ENCODE peak calls at places on chromosomes 13 and 19, in nine cellular contexts. Y, V, U, T, D, W, Z, O and S are unnamed samples.

GRCh38 chr13:44141213-44141724 is 232.4 kb upstream of the SERP2 start:
- DNase-seq in V (no peak), Y (no peak), D (peak; percentile 74), Z (no peak), U (no peak), O (peak; percentile 13), W (no peak), T (no peak), S (no peak)

GRCh38 chr13:102877285-102877684 is 31.5 kb downstream of the ERCC5 start:
- DNase-seq in U (peak; percentile 22), V (no peak), O (no peak), Y (no peak), Z (no peak), T (no peak), W (no peak), D (peak; percentile 45), S (no peak)

GRCh38 chr19:1019980-1020867 is 699 bp downstream of the TMEM259 start:
- DNase-seq in Y (no peak), O (no peak), D (no peak), Z (no peak), W (no peak), U (no peak), V (no peak), T (peak; percentile 82), S (peak; percentile 43)

GRCh38 chr19:40542197-40542859 is 34.3 kb upstream of the SHKBP1 start:
- DNase-seq in T (no peak), U (peak; percentile 96), D (no peak), Z (peak; percentile 48), W (peak; percentile 26), V (no peak), O (no peak), Y (peak; percentile 78), S (no peak)

GRCh38 chr13:40189426-40189825 is 477.0 kb downstream of the FOXO1 start:
- DNase-seq in D (no peak), T (no peak), O (no peak), Z (no peak), Y (no peak), U (no peak), W (no peak), V (no peak), S (no peak)

GRCh38 chr13:84433024-84433423 is 550.8 kb upstream of the SLITRK1 start:
- DNase-seq in Z (no peak), D (no peak), O (no peak), Y (no peak), V (no peak), U (peak; percentile 4), W (no peak), T (no peak), S (no peak)

GRCh38 chr19:17686592-17687042 is 1.5 kb downstream of the UNC13A start:
- DNase-seq in D (no peak), Y (peak; percentile 65), Z (no peak), W (no peak), U (no peak), V (peak; percentile 54), O (peak; percentile 5), T (no peak), S (no peak)

GRCh38 chr13:26497991-26498423 is 59.5 kb upstream of the WASF3 start:
- DNase-seq in V (no peak), W (no peak), T (no peak), O (no peak), Z (no peak), U (peak; percentile 76), D (peak; percentile 61), Y (no peak), S (no peak)

GRCh38 chr13:44848956-44849748 is 140.1 kb downstream of the NUFIP1 start:
- DNase-seq in U (no peak), W (no peak), Z (peak; percentile 36), V (no peak), D (no peak), T (no peak), Y (no peak), O (no peak), S (no peak)

GRCh38 chr19:46202872-46203860 is 26.4 kb upstream of the IGFL1 start:
- DNase-seq in Y (no peak), W (no peak), O (no peak), T (no peak), Z (no peak), V (no peak), U (no peak), D (no peak), S (no peak)

GRCh38 chr19:10848208-10848843 is at the start of gene C19orf38:
- DNase-seq in Y (no peak), Z (no peak), O (no peak), D (no peak), T (no peak), V (no peak), U (no peak), W (no peak), S (no peak)

GRCh38 chr19:2476451-2477140 is 669 bp downstream of the GADD45B start:
- DNase-seq in O (peak; percentile 51), Z (peak; percentile 56), T (peak; percentile 81), D (no peak), Y (peak; percentile 45), W (no peak), U (no peak), V (peak; percentile 64), S (peak; percentile 62)

GRCh38 chr13:99969934-99970760 is 1.4 kb downstream of the ZIC5 start:
- DNase-seq in V (peak; percentile 70), D (no peak), O (peak; percentile 75), Z (no peak), U (no peak), Y (peak; percentile 72), W (no peak), T (peak; percentile 48), S (no peak)

GRCh38 chr19:33500586-33500985 is 21.0 kb downstream of the PEPD start:
- DNase-seq in Y (no peak), W (no peak), O (no peak), T (no peak), Z (no peak), V (no peak), U (no peak), D (no peak), S (no peak)

GRCh38 chr13:40660692-40661091 is 5.7 kb downstream of the FOXO1 start:
- DNase-seq in T (no peak), D (no peak), U (no peak), W (no peak), Z (no peak), O (no peak), V (no peak), Y (no peak), S (no peak)

GRCh38 chr13:82847595-82847994 is 1034.7 kb downstream of the SLITRK1 start:
- DNase-seq in V (no peak), O (no peak), T (no peak), U (no peak), Z (no peak), Y (no peak), D (no peak), W (no peak), S (no peak)

GRCh38 chr19:14370169-14370998 is 10.9 kb upstream of the ADGRE5 start:
- DNase-seq in Y (no peak), Z (no peak), O (no peak), D (no peak), V (no peak), U (no peak), W (no peak), T (no peak), S (no peak)

GRCh38 chr19:14375582-14376291 is 5.5 kb upstream of the ADGRE5 start:
- DNase-seq in W (no peak), V (peak; percentile 37), D (no peak), T (peak; percentile 64), Y (no peak), U (no peak), O (peak; percentile 72), Z (peak; percentile 50), S (no peak)

GRCh38 chr19:14371321-14371821 is 9.9 kb upstream of the ADGRE5 start:
- DNase-seq in W (no peak), T (no peak), D (no peak), Y (no peak), O (no peak), V (no peak), U (no peak), Z (no peak), S (no peak)

GRCh38 chr19:14378890-14379289 is 2.4 kb upstream of the ADGRE5 start:
- DNase-seq in D (no peak), V (no peak), Y (no peak), T (no peak), O (no peak), Z (no peak), U (no peak), W (no peak), S (no peak)

GRCh38 chr19:14375055-14375581 is 6.1 kb upstream of the ADGRE5 start:
- DNase-seq in V (peak; percentile 78), T (peak; percentile 71), Z (no peak), D (no peak), W (no peak), O (no peak), Y (no peak), U (no peak), S (peak; percentile 75)
- TF ChIP-seq CTCF in V (no peak), T (no peak), Z (no peak), D (no peak), W (no peak), O (no peak), Y (no peak), U (no peak), S (no peak)

DNA sequence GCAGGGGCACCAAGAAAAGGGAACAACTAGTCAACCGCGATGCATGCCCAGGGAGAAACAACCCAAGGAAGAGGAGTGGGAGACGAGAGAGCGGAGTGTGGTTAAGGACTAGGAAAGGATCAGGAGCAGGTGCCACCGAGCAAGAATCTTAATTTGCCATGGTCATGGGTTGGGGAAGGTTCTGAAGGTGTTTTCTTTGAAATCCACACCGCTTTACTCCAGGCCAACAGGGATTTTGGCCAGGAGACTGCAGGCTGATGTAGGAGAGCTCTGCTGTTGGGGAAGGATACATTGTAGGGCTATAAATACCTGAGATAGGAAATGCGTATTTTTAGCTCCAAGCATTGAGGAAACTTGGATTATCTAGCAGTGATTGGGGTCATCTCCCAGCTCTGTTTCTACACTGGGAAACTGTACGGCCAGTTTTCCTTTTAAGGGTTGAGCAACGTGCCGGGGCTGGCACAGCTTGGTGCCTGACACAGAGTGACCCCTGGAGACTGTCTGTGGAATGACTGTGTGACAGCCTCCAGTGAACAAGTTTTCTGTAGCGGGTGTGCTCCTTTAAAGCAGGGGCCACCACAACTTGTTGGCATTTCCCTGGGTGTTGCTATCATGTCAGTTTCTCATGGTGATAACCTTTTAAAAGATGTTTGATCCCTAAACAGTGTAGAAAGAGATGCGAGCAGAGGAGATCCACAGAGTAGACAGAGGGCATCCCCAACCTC is 34.2 kb downstream of the ZNF536 start:
- DNase-seq in Z (no peak), T (no peak), W (no peak), V (no peak), Y (peak; percentile 23), D (no peak), O (peak; percentile 70), U (peak; percentile 1), S (no peak)
- TF ChIP-seq CTCF in Z (no peak), T (peak; percentile 22), W (no peak), V (no peak), Y (peak; percentile 60), D (no peak), O (no peak), U (no peak), S (no peak)

GRCh38 chr13:69044629-69045028 is 1063.0 kb upstream of the ATXN8OS start:
- DNase-seq in D (no peak), T (no peak), V (no peak), Y (no peak), O (no peak), U (no peak), Z (no peak), W (no peak), S (no peak)
- TF ChIP-seq CTCF in D (no peak), T (no peak), V (no peak), Y (no peak), O (no peak), U (no peak), Z (no peak), W (no peak), S (no peak)

GRCh38 chr19:49327878-49328544 is 3.0 kb upstream of the SLC6A16 start:
- DNase-seq in D (peak; percentile 36), U (peak; percentile 20), O (peak; percentile 16), Y (no peak), T (no peak), Z (no peak), W (no peak), V (peak; percentile 27), S (no peak)
- TF ChIP-seq CTCF in D (peak; percentile 70), U (peak; percentile 69), O (peak; percentile 75), Y (peak; percentile 45), T (peak; percentile 67), Z (peak; percentile 41), W (peak; percentile 30), V (peak; percentile 72), S (peak; percentile 80)